ENCODE peak calls at places on chromosomes 6 and 20, in five cellular contexts. P is left cardiac atrium; I is RWPE1; L is stimulated activated naive B cell treated with anti-CD40 and anti-IgM and Interleukin-4, amounts not matched to agents 10 μg/mL and 1 μg/mL and 100 μg/mL, for 72 hours; V is AG08396. G is an unnamed sample.

GRCh38 chr6:166922937-166923336 is 33.4 kb downstream of the RNASET2 start:
- DNase-seq in L (no peak), V (no peak), P (no peak), I (no peak), G (no peak)

GRCh38 chr6:159616456-159616855 is 76.6 kb downstream of the SOD2 start:
- DNase-seq in V (no peak), L (no peak), I (no peak), P (no peak), G (no peak)

GRCh38 chr20:41716436-41716835 is 98.3 kb upstream of the CHD6 start:
- DNase-seq in P (no peak), I (no peak), L (no peak), V (peak; percentile 17), G (no peak)

GRCh38 chr20:58303547-58303946 is 6.0 kb upstream of the RAB22A start:
- DNase-seq in L (no peak), P (no peak), I (no peak), V (no peak), G (no peak)

GRCh38 chr20:36833275-36834020 is 42.5 kb upstream of the TLDC2 start:
- DNase-seq in L (no peak), V (peak; percentile 85), P (no peak), I (no peak), G (no peak)

GRCh38 chr20:35947489-35947888 is 6.8 kb downstream of the SCAND1 start:
- DNase-seq in P (no peak), I (no peak), V (peak; percentile 20), L (peak; percentile 5), G (peak; percentile 44)

GRCh38 chr6:53361549-53362031 is 12.8 kb upstream of the ELOVL5 start:
- DNase-seq in L (peak; percentile 17), I (no peak), V (peak; percentile 32), P (peak; percentile 28), G (no peak)

GRCh38 chr20:43456809-43457639 is 672 bp upstream of the SRSF6 start:
- DNase-seq in I (peak; percentile 99), V (peak; percentile 94), L (peak; percentile 79), P (peak; percentile 92), G (peak; percentile 100)

GRCh38 chr6:81999270-81999669 is 246.8 kb upstream of the TENT5A start:
- DNase-seq in L (no peak), I (no peak), P (no peak), V (no peak), G (no peak)

GRCh38 chr6:164063346-164063745 is 648.8 kb downstream of the QKI start:
- DNase-seq in I (no peak), V (no peak), L (no peak), P (no peak), G (no peak)

GRCh38 chr20:48722002-48722731 is 105.6 kb downstream of the PREX1 start:
- DNase-seq in P (peak; percentile 33), V (no peak), L (peak; percentile 53), I (no peak), G (no peak)

GRCh38 chr6:144362042-144363018 is 77.2 kb downstream of the UTRN start:
- DNase-seq in P (no peak), I (no peak), V (no peak), L (no peak), G (no peak)

GRCh38 chr20:24468401-24469115 is 871 bp upstream of the SYNDIG1 start:
- DNase-seq in L (no peak), V (no peak), I (no peak), P (no peak), G (no peak)

GRCh38 chr6:128410584-128410983 is 109.8 kb downstream of the PTPRK start:
- DNase-seq in L (no peak), V (no peak), P (no peak), I (no peak), G (no peak)

GRCh38 chr6:16324622-16325225 is 86.3 kb downstream of the GMPR start:
- DNase-seq in L (no peak), I (no peak), V (no peak), P (no peak), G (no peak)

GRCh38 chr6:144898052-144898689 is 613.0 kb downstream of the UTRN start:
- DNase-seq in V (no peak), L (no peak), P (no peak), I (peak; percentile 54), G (no peak)

GRCh38 chr6:33668914-33669313 is 42.6 kb downstream of the UQCC2 start:
- DNase-seq in I (peak; percentile 95), V (no peak), L (no peak), P (peak; percentile 40), G (no peak)

GRCh38 chr6:46113370-46113769 is 16.4 kb upstream of the ENPP4 start:
- DNase-seq in L (no peak), P (no peak), I (peak; percentile 20), V (no peak), G (no peak)

GRCh38 chr20:3798405-3798768 is 2.3 kb downstream of the CDC25B start:
- DNase-seq in L (no peak), P (no peak), I (no peak), V (no peak), G (no peak)

GRCh38 chr6:168018664-168019063 is 21.2 kb downstream of the KIF25 start:
- DNase-seq in V (no peak), L (no peak), P (no peak), I (no peak), G (no peak)

G was measured in HTR-8/SVneo.